ENCODE peak calls at places on chromosomes 5 and 9, in six cellular contexts. V is cardiac muscle cell, K is stomach, R is right cardiac atrium, I is pancreas, E is mesendoderm. G is an unnamed sample.
A peak's percentile ranks its signal among the peaks of the same experiment; 100 is the strongest.

GRCh38 chr9:79384506-79384905 is 187.3 kb upstream of the TLE4 start:
- DNase-seq in V (no peak), R (no peak), I (no peak), E (no peak), K (no peak), G (no peak)

GRCh38 chr5:13659391-13659790 is 285.1 kb downstream of the DNAH5 start:
- DNase-seq in R (no peak), K (no peak), V (no peak), I (no peak), E (no peak), G (no peak)

GRCh38 chr5:151056367-151057306 is 24.2 kb downstream of the TNIP1 start:
- DNase-seq in V (no peak), E (no peak), R (no peak), I (no peak), K (no peak), G (no peak)

GRCh38 chr9:134410078-134410834 is 84.0 kb downstream of the RXRA start:
- DNase-seq in R (no peak), K (peak; percentile 81), I (no peak), V (no peak), E (no peak), G (no peak)

GRCh38 chr5:111790295-111790694 is 33.3 kb upstream of the NREP start:
- DNase-seq in R (no peak), I (no peak), E (no peak), K (peak; percentile 37), V (no peak), G (no peak)

GRCh38 chr5:111762895-111763294 is 5.9 kb upstream of the NREP start:
- DNase-seq in R (no peak), V (no peak), K (no peak), I (no peak), E (no peak), G (no peak)

GRCh38 chr9:1939926-1940368 is 75.2 kb upstream of the SMARCA2 start:
- DNase-seq in E (peak; percentile 67), K (peak; percentile 27), I (peak; percentile 37), V (peak; percentile 63), R (no peak), G (peak; percentile 17)

GRCh38 chr9:5764130-5764868 is 68.6 kb downstream of the ERMP1 start:
- DNase-seq in V (no peak), K (no peak), I (no peak), R (no peak), E (no peak), G (no peak)

GRCh38 chr5:76608833-76609232 is 14.4 kb downstream of the F2RL2 start:
- DNase-seq in K (no peak), I (no peak), V (no peak), E (peak; percentile 30), R (no peak), G (no peak)

GRCh38 chr5:23084815-23085214 is 231.7 kb upstream of the CDH12 start:
- DNase-seq in V (no peak), I (no peak), E (peak; percentile 3), K (no peak), R (no peak), G (no peak)

GRCh38 chr5:73606206-73606753 is 19.7 kb upstream of the ARHGEF28 start:
- DNase-seq in E (no peak), I (no peak), R (no peak), K (no peak), V (no peak), G (no peak)

GRCh38 chr5:164578401-164578800 is 1073.0 kb downstream of the MAT2B start:
- DNase-seq in I (no peak), R (no peak), V (no peak), K (no peak), E (no peak), G (no peak)

GRCh38 chr9:135480071-135480941 is 724 bp downstream of the PPP1R26 start:
- DNase-seq in K (peak; percentile 43), R (peak; percentile 41), I (peak; percentile 25), V (peak; percentile 64), E (peak; percentile 75), G (peak; percentile 44)

GRCh38 chr5:43554497-43554896 is 2.4 kb downstream of the PAIP1 start:
- DNase-seq in V (no peak), K (no peak), I (no peak), E (no peak), R (no peak), G (no peak)

GRCh38 chr5:59769832-59770231 is 123.7 kb downstream of the PDE4D start:
- DNase-seq in E (no peak), I (no peak), V (no peak), K (no peak), R (no peak), G (no peak)

GRCh38 chr5:175842947-175843793 is 28.2 kb upstream of the CPLX2 start:
- DNase-seq in K (no peak), V (no peak), I (no peak), E (peak; percentile 72), R (no peak), G (no peak)

GRCh38 chr9:137880160-137880975 is 2.8 kb downstream of the CACNA1B start:
- DNase-seq in K (no peak), I (no peak), R (no peak), V (no peak), E (no peak), G (no peak)

GRCh38 chr5:132422720-132423442 is 53.4 kb downstream of the SLC22A5 start:
- DNase-seq in I (peak; percentile 78), E (no peak), K (peak; percentile 82), R (peak; percentile 48), V (peak; percentile 55), G (peak; percentile 96)

GRCh38 chr9:93116049-93116961 is 17.7 kb downstream of the NINJ1 start:
- DNase-seq in E (no peak), R (peak; percentile 73), V (no peak), K (peak; percentile 70), I (peak; percentile 45), G (no peak)

GRCh38 chr5:133071983-133072531 is 20.2 kb downstream of the HSPA4 start:
- DNase-seq in R (no peak), V (no peak), K (no peak), I (no peak), E (no peak), G (no peak)

DNA sequence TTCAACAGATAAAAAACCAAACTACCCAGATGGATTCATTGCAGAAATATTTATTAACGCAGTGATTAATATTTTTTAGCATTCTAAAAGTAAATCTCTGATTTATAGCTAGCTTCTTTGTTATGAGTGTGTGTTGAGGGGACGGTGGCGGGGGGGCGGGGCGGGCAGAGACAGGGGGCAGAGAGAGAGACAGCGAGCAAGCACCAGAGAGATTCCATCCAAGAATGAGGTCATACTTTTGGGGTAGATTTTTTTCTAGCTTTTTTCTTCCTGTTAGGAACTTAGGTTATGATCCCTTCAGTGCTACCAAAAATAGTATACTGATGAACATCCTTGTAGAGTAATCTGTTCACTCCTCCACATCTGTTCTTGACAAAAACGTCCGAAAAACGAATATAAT is 500 bp upstream of the ZNF883 start:
- DNase-seq in R (no peak), E (no peak), V (no peak), K (no peak), I (no peak), G (no peak)
- H3K4me3 ChIP-seq in R (peak overlapping the region; percentile 76), E (no peak overlapping the region), V (peak overlapping the region; percentile 42), K (peak overlapping the region; percentile 27), I (no peak overlapping the region), G (no peak overlapping the region)

GRCh38 chr5:146342882-146343865 is 4.5 kb downstream of the POU4F3 start:
- DNase-seq in E (peak; percentile 75), K (no peak), I (no peak), V (no peak), R (no peak), G (no peak)

GRCh38 chr5:146340260-146341081 is 1.8 kb downstream of the POU4F3 start:
- DNase-seq in R (peak; percentile 65), I (peak; percentile 31), K (peak; percentile 52), V (peak; percentile 89), E (peak; percentile 79), G (peak; percentile 15)

GRCh38 chr5:146344155-146345118 is 5.8 kb downstream of the POU4F3 start:
- DNase-seq in I (no peak), V (peak; percentile 44), R (no peak), E (peak; percentile 88), K (no peak), G (no peak)

GRCh38 chr5:146341854-146342253 is 3.2 kb downstream of the POU4F3 start:
- DNase-seq in V (no peak), E (no peak), R (no peak), K (no peak), I (no peak), G (no peak)

DNA sequence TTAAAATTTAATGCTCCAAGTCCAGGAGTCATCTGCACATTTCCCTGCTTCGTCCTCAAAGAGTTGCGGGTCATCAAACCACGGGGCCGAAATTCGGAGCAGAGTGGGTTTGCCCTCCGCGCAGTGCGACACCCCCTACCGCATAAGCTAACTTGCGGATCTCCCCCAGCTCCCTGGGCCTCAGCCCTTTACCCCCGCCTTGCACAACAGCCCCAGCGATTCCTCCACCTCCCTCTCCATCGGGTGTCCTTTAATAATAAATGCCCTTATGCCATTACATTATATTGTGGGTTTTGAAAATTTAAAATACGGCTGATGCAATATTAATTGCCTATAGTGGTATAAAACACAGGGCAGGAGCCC is 3.9 kb downstream of the POU4F3 start:
- DNase-seq in E (no peak), K (no peak), I (no peak), V (no peak), R (no peak), G (no peak)
- H3K27me3 ChIP-seq in E (peaks cover 85% of the 10 kb centered on the region), K (peaks cover 100% of the 10 kb centered on the region), I (peaks cover 16% of the 10 kb centered on the region), V (peaks cover 100% of the 10 kb centered on the region), R (no peaks in the 10 kb centered on the region), G (peaks cover 70% of the 10 kb centered on the region)

DNA sequence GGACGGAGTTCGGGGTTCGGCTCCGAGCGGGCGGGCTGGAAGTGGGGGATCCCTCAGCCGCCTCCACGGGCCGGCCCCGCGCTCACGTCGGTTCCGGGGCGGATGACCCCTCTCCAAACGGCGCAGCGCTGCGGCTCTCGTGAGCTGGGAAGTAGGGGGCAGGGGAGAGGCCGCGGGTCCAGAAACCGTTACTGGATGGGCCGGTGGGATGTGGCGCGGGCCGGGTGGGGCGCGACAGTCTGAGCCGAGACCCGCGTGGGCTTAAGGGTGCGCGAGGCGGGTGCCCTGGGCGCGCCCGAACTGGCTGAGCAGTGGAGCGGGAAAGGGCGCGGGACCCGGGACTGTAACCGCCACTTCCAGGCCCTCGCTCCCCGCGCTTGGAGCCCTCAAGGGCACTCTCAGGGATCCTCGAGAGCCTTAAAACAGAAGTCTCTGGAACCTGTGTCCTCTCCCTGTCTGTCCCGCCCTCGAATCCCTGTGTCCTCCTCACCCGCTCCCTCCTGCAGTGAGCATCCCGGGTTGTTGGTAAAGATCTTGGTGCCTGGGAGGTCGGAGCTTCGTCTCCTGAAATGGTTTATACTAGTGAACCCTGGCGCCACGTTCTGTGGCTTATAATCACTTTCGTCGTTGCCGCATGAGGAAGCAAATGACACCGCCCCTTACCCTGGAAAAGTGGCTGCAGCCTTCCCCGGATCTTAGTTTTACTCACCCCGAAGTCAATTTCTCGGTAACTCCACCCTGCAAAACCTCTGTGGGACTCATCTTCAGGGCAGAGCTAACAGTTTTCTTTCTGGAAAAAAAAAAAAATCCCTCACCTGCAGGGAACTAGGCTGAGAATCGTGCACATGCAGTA is 571 bp upstream of the MARCHF11 start:
- DNase-seq in K (no peak), E (peak; percentile 39), R (no peak), I (no peak), V (peak; percentile 25), G (no peak)
- H3K4me3 ChIP-seq in K (peak overlapping the region; percentile 42), E (no peak overlapping the region), R (peak overlapping the region; percentile 51), I (no peak overlapping the region), V (peak overlapping the region; percentile 80), G (no peak overlapping the region)

DNA sequence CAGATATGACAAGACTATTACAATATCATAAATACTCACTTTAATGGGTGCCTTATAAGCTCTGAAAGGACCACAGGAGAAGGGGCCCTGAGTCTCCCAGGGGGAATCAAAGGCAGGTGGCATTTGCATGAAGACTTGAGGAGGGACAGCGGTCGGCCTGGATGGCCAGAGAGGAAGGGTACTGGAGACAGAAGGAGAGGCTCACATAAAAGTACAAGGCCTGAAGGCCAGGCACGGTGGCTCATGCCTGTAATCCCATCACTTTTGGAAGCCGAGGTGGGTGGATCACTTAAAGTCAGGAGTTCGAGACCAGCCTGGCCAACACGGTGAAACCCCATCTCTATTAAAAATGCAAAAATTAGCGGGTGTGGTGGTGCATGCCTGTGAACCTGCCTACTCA is 29.1 kb upstream of the LMX1B start:
- DNase-seq in E (no peak), V (no peak), R (no peak), K (no peak), I (no peak), G (no peak)
- H3K27me3 ChIP-seq in E (no peaks in the 10 kb centered on the region), V (peaks cover 3% of the 10 kb centered on the region), R (no peaks in the 10 kb centered on the region), K (peaks cover 73% of the 10 kb centered on the region), I (no peaks in the 10 kb centered on the region), G (no peaks in the 10 kb centered on the region)